ENCODE peak calls at places on chromosomes 1 and 21, in seven cellular contexts. D is neural progenitor cell, T is hepatocyte, P is MM.1S, Y is IMR-90, A is endothelial cell of umbilical vein, U is A549. J is an unnamed sample.

GRCh38 chr1:167797005-167797404 is 75.2 kb downstream of the MPZL1 start:
- DNase-seq in P (no peak), U (no peak), Y (peak; percentile 99), A (peak; percentile 70), T (peak; percentile 73), D (peak; percentile 46), J (peak; percentile 62)

GRCh38 chr1:118445156-118445555 is 260.1 kb upstream of the SPAG17 start:
- DNase-seq in P (no peak), A (no peak), Y (no peak), U (no peak), D (no peak), T (no peak), J (no peak)

GRCh38 chr21:34820051-34820450 is 151.3 kb downstream of the CLIC6 start:
- DNase-seq in D (no peak), P (no peak), T (no peak), A (no peak), Y (no peak), U (no peak), J (no peak)

GRCh38 chr1:23772049-23772853 is 6.0 kb upstream of the PITHD1 start:
- DNase-seq in Y (peak; percentile 76), P (peak; percentile 86), A (peak; percentile 81), D (peak; percentile 90), T (peak; percentile 91), U (peak; percentile 38), J (peak; percentile 88)

GRCh38 chr21:30563072-30563471 is 2.0 kb upstream of the KRTAP19-7 start:
- DNase-seq in T (no peak), Y (no peak), U (no peak), A (no peak), P (no peak), D (no peak), J (no peak)

GRCh38 chr1:196933531-196934189 is 9.9 kb upstream of the CFHR2 start:
- DNase-seq in P (no peak), D (no peak), Y (no peak), A (no peak), T (no peak), U (no peak), J (no peak)

GRCh38 chr1:205444931-205445652 is 10.8 kb downstream of the BLACAT1 start:
- DNase-seq in A (no peak), Y (no peak), U (no peak), P (no peak), T (no peak), D (peak; percentile 95), J (peak; percentile 96)

GRCh38 chr1:84711091-84711490 is 20.8 kb upstream of the SSX2IP start:
- DNase-seq in D (no peak), Y (no peak), T (no peak), P (no peak), U (no peak), A (no peak), J (no peak)

GRCh38 chr21:32771134-32771523 is 426 bp downstream of the PAXBP1 start:
- DNase-seq in U (peak; percentile 20), D (peak; percentile 84), A (no peak), P (peak; percentile 60), Y (peak; percentile 56), T (peak; percentile 84), J (peak; percentile 56)

GRCh38 chr1:111516008-111516535 is 12.6 kb upstream of the ADORA3 start:
- DNase-seq in A (peak; percentile 75), T (no peak), P (no peak), D (peak; percentile 21), U (no peak), Y (peak; percentile 82), J (peak; percentile 28)

GRCh38 chr1:9186082-9186859 is 48.3 kb upstream of the H6PD start:
- DNase-seq in U (no peak), P (no peak), D (no peak), Y (peak; percentile 87), T (no peak), A (no peak), J (no peak)

GRCh38 chr1:220879090-220879508 is at the start of gene HLX:
- DNase-seq in D (peak; percentile 81), Y (peak; percentile 92), P (peak; percentile 89), U (peak; percentile 98), T (peak; percentile 59), A (peak; percentile 89), J (peak; percentile 75)

GRCh38 chr21:27393726-27394125 is 426.8 kb upstream of the ADAMTS5 start:
- DNase-seq in P (no peak), U (no peak), T (no peak), Y (peak; percentile 44), A (no peak), D (no peak), J (no peak)

GRCh38 chr21:40457741-40458140 is 389.2 kb downstream of the DSCAM start:
- DNase-seq in U (no peak), P (no peak), Y (no peak), A (no peak), D (no peak), T (no peak), J (no peak)

GRCh38 chr21:40454057-40454456 is 392.9 kb downstream of the DSCAM start:
- DNase-seq in U (no peak), A (no peak), D (no peak), P (peak; percentile 76), Y (no peak), T (no peak), J (no peak)

DNA sequence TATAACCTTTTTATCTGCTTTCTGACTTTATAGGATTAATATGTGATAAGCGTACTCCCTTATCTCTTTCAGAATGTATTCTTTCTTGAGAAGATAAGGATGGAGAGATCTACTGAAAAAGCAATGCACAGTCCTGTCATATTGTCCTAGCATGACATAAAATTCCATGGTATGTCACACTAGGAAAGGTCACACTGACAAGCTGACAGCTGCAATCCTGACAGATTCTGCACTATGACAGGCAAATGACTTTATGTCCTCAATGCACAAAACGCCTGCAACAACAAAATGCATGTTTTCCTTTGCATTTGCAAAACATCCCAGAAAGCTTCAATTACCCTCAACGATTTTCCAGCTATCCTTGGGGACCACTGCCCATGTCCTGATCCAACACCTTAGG is 393.8 kb downstream of the DSCAM start:
- DNase-seq in T (no peak), A (no peak), D (no peak), U (no peak), P (no peak), Y (no peak), J (no peak)
- H3K4me1 ChIP-seq in T (no peaks in the 10 kb centered on the region), A (no peaks in the 10 kb centered on the region), D (no peaks in the 10 kb centered on the region), U (no peaks in the 10 kb centered on the region), P (peaks cover 16% of the 10 kb centered on the region), Y (no peaks in the 10 kb centered on the region), J (no peaks in the 10 kb centered on the region)

DNA sequence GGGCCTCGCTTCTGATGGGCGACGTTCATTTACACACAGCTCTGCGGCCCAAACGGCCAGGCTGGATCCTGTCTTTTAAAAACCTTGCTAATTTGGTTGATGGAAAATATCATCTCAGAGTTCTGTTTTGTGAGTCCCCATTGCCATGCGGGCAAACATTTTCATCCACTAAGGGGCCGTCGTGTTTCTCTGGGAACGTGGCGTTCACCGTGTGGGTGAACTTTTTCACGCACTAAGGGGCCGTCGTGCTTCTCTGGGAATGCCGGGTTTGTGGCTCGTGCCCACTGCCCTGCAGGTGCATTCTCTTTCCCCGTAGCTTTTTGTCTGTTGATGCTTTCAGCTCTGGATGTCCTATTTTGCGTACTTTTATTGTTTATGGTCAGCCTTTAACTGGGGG is 6.8 kb downstream of the COL18A1 start:
- DNase-seq in U (no peak), D (no peak), Y (no peak), P (no peak), A (no peak), T (no peak), J (no peak)
- H3K4me1 ChIP-seq in U (peaks cover 27% of the 10 kb centered on the region), D (peaks cover 56% of the 10 kb centered on the region), Y (peaks cover 13% of the 10 kb centered on the region), P (no peaks in the 10 kb centered on the region), A (peaks cover 13% of the 10 kb centered on the region), T (peaks cover 48% of the 10 kb centered on the region), J (no peaks in the 10 kb centered on the region)

DNA sequence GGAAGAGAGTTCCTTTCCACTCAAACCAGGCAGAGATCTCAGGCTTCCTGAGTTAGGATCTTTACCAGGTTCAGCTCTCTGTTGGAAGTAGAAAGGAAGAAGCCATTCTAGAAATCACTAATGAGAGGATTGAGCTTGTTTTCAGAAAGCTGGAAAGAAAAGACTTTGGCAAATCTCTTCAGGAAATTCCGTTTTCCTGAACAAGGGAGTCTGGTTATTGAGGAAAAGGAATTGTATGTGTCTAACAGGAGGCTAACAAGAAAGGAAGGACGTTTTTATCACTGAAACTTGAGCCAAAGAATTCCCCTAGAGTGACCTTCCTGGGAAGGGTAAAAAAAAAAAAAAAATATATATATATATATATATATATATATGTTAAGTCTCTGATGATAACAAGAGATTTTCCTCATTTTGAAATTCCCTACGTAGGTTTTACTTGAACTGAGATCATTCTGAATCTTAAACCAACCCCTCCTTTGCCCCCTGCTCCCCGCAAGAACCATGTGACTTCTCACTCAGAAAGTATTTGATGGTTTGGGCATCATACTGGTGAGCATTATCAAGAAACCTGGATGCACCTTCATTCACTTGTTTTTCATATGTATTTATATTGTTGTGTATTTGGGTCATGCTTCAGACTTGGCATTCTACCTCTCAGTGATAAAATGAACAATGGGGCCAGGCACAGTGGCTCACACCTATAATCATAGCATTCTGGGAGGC is 98.4 kb upstream of the BMP8A start:
- DNase-seq in P (no peak), A (peak; percentile 83), U (no peak), D (no peak), Y (no peak), T (no peak), J (no peak)
- H3K4me1 ChIP-seq in P (peaks cover 58% of the 10 kb centered on the region), A (peaks cover 78% of the 10 kb centered on the region), U (peaks cover 75% of the 10 kb centered on the region), D (peaks cover 34% of the 10 kb centered on the region), Y (peaks cover 25% of the 10 kb centered on the region), T (peaks cover 33% of the 10 kb centered on the region), J (peaks cover 70% of the 10 kb centered on the region)

GRCh38 chr1:203284411-203285208 is 20.7 kb upstream of the BTG2 start:
- DNase-seq in A (no peak), Y (no peak), D (no peak), P (no peak), U (no peak), T (no peak), J (no peak)
- H3K4me1 ChIP-seq in A (peaks cover 15% of the 10 kb centered on the region), Y (peaks cover 4% of the 10 kb centered on the region), D (peaks cover 38% of the 10 kb centered on the region), P (peaks cover 37% of the 10 kb centered on the region), U (peaks cover 12% of the 10 kb centered on the region), T (peaks cover 48% of the 10 kb centered on the region), J (peaks cover 12% of the 10 kb centered on the region)

GRCh38 chr1:248158758-248159157 is 13.8 kb downstream of the OR2M5 start:
- DNase-seq in A (no peak), P (no peak), D (no peak), T (no peak), Y (no peak), U (no peak), J (no peak)
- H3K4me1 ChIP-seq in A (no peaks in the 10 kb centered on the region), P (no peaks in the 10 kb centered on the region), D (no peaks in the 10 kb centered on the region), T (no peaks in the 10 kb centered on the region), Y (no peaks in the 10 kb centered on the region), U (no peaks in the 10 kb centered on the region), J (no peaks in the 10 kb centered on the region)

DNA sequence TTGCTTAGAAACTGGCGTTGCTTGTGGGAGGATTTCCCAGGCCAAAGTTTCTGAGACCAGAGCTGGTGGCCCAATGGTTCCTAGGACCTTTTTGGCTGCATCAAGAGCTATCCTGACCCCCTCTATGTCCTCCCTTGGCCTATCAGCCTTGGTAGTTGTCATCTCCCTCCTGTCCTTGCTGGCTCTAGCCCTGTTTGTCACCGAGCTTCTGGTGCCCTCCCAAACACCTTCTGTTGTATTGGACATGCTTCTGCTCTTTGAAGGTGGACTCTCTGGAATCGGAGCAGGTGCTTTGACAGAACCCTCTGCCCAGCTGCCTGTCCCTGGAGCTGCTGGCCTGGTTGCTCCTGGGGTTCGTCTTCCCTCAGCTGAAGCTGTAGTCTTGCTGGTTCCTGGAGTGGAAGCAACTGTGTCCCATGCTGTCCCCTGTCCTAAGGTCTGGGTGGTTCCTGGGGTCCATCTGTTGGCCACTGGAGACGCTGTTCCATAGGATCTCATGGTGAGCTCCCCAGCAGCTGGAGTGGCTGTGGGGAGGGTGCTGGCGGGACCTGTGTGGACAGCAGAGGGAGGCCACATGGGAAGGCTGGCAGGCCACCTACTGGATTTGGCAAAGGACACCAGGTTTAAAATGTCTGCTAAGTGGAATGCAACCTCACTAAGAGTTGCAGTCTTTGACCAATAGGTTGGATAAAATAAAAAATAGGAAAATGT is 9.4 kb downstream of the FCAMR start:
- DNase-seq in Y (no peak), D (no peak), P (no peak), U (no peak), A (no peak), T (no peak), J (no peak)
- H3K4me1 ChIP-seq in Y (no peaks in the 10 kb centered on the region), D (peaks cover 2% of the 10 kb centered on the region), P (no peaks in the 10 kb centered on the region), U (no peaks in the 10 kb centered on the region), A (no peaks in the 10 kb centered on the region), T (peaks cover 2% of the 10 kb centered on the region), J (no peaks in the 10 kb centered on the region)

J was measured in A673.